ENCODE peak calls at places on chromosomes 5 and 9, in six cellular contexts. V is C1 segment of cervical spinal cord, L is Daoy, T is heart left ventricle, Q is hippocampal formation, M is skeletal muscle cell. E is an unnamed sample.

GRCh38 chr5:155728146-155728856 is 598.7 kb upstream of the SGCD start:
- DNase-seq in V (no peak), L (peak; percentile 2), T (peak; percentile 64), Q (peak; percentile 71), M (peak; percentile 4), E (peak; percentile 72)

GRCh38 chr9:91039125-91039834 is 237.7 kb downstream of the SYK start:
- DNase-seq in V (no peak), L (no peak), T (no peak), Q (no peak), M (no peak), E (no peak)

GRCh38 chr5:76473676-76474075 is 70.6 kb downstream of the IQGAP2 start:
- DNase-seq in V (no peak), L (no peak), T (no peak), Q (no peak), M (no peak), E (no peak)

GRCh38 chr5:35166043-35166442 is 64.2 kb downstream of the PRLR start:
- DNase-seq in V (no peak), L (no peak), T (no peak), Q (no peak), M (no peak), E (no peak)

GRCh38 chr5:56881571-56881970 is 27.8 kb upstream of the SETD9 start:
- DNase-seq in V (no peak), L (no peak), T (no peak), Q (no peak), M (no peak), E (no peak)

GRCh38 chr5:4306029-4306428 is 710.4 kb downstream of the IRX1 start:
- DNase-seq in V (no peak), L (no peak), T (no peak), Q (no peak), M (no peak), E (peak; percentile 3)

GRCh38 chr5:90329911-90330310 is 79.6 kb downstream of the CETN3 start:
- DNase-seq in V (no peak), L (no peak), T (no peak), Q (no peak), M (no peak), E (no peak)

GRCh38 chr9:98370300-98370975 is 115.0 kb upstream of the TBC1D2 start:
- DNase-seq in V (no peak), L (no peak), T (no peak), Q (no peak), M (no peak), E (no peak)

GRCh38 chr5:125668904-125669303 is 754.3 kb upstream of the GRAMD2B start:
- DNase-seq in V (no peak), L (peak; percentile 76), T (no peak), Q (no peak), M (no peak), E (peak; percentile 33)

GRCh38 chr5:156477196-156477595 is 150.2 kb downstream of the SGCD start:
- DNase-seq in V (no peak), L (no peak), T (no peak), Q (no peak), M (no peak), E (no peak)

GRCh38 chr5:169052207-169052606 is 248.7 kb downstream of the SLIT3 start:
- DNase-seq in V (no peak), L (peak; percentile 11), T (no peak), Q (no peak), M (no peak), E (no peak)

GRCh38 chr5:149898811-149899210 is 45.8 kb downstream of the PDE6A start:
- DNase-seq in V (no peak), L (no peak), T (no peak), Q (no peak), M (no peak), E (no peak)

GRCh38 chr5:170269579-170269978 is 28.0 kb downstream of the LCP2 start:
- DNase-seq in V (no peak), L (peak; percentile 91), T (no peak), Q (no peak), M (no peak), E (no peak)

GRCh38 chr5:98794001-98794400 is 20.5 kb downstream of the RGMB start:
- DNase-seq in V (no peak), L (no peak), T (no peak), Q (no peak), M (no peak), E (no peak)

GRCh38 chr5:131536849-131537448 is 98.1 kb downstream of the RAPGEF6 start:
- DNase-seq in V (no peak), L (no peak), T (no peak), Q (no peak), M (no peak), E (no peak)

GRCh38 chr9:4096121-4096520 is 203.7 kb downstream of the GLIS3 start:
- DNase-seq in V (no peak), L (no peak), T (no peak), Q (no peak), M (no peak), E (no peak)

GRCh38 chr5:96629774-96630173 is 32.4 kb upstream of the CAST start:
- DNase-seq in V (no peak), L (peak; percentile 92), T (no peak), Q (no peak), M (peak; percentile 96), E (no peak)

GRCh38 chr5:68661237-68661636 is 432.6 kb upstream of the SLC30A5 start:
- DNase-seq in V (no peak), L (peak; percentile 46), T (no peak), Q (no peak), M (no peak), E (peak; percentile 69)

GRCh38 chr9:70413427-70413797 is 1.0 kb downstream of the KLF9 start:
- DNase-seq in V (no peak), L (peak; percentile 81), T (no peak), Q (no peak), M (no peak), E (peak; percentile 70)

GRCh38 chr9:106277931-106278330 is 583.6 kb downstream of the TMEM38B start:
- DNase-seq in V (no peak), L (peak; percentile 28), T (no peak), Q (no peak), M (no peak), E (no peak)

GRCh38 chr9:96230002-96230401 is 72.0 kb downstream of the HSD17B3 start:
- DNase-seq in V (no peak), L (no peak), T (no peak), Q (no peak), M (no peak), E (peak; percentile 9)

GRCh38 chr5:127028822-127029457 is 1.4 kb downstream of the MARCHF3 start:
- DNase-seq in V (no peak), L (no peak), T (no peak), Q (no peak), M (no peak), E (no peak)

GRCh38 chr5:75640395-75640794 is 29.1 kb downstream of the ANKDD1B start:
- DNase-seq in V (no peak), L (peak; percentile 67), T (no peak), Q (no peak), M (peak; percentile 58), E (no peak)

GRCh38 chr9:115250646-115251045 is 132.7 kb upstream of the TNC start:
- DNase-seq in V (no peak), L (peak; percentile 87), T (no peak), Q (no peak), M (peak; percentile 80), E (peak; percentile 48)

GRCh38 chr9:127935765-127936221 is 1.9 kb downstream of the DPM2 start:
- DNase-seq in V (no peak), L (no peak), T (no peak), Q (no peak), M (no peak), E (no peak)

E was measured in GM23338.